ENCODE peak calls at places on chromosomes 2 and 18, in six cellular contexts. R is occipital lobe; I is adipocyte; C is stimulated activated CD8-positive, alpha-beta memory T cell treated with anti-CD3 and anti-CD28 coated beads, Interleukin-12 subunit alpha, Interleukin-12 subunit beta, amount 100 ng/mL, for 1 hour; D is hepatocyte; T is T-cell. M is an unnamed sample.

GRCh38 chr2:96934096-96934495 is 52.3 kb downstream of the FAM178B start:
- DNase-seq in R (no peak), I (no peak), C (no peak), D (no peak), T (no peak), M (no peak)

GRCh38 chr2:71564361-71564760 is 111.0 kb downstream of the DYSF start:
- DNase-seq in R (no peak), I (no peak), C (no peak), D (no peak), T (no peak), M (no peak)

GRCh38 chr2:134217924-134218323 is 35.9 kb upstream of the MGAT5 start:
- DNase-seq in R (no peak), I (no peak), C (no peak), D (no peak), T (no peak), M (no peak)

GRCh38 chr2:191314697-191315364 is 69.6 kb downstream of the MYO1B start:
- DNase-seq in R (no peak), I (no peak), C (no peak), D (no peak), T (no peak), M (no peak)

GRCh38 chr2:133652407-133652806 is 84.1 kb upstream of the NCKAP5 start:
- DNase-seq in R (no peak), I (peak), C (no peak), D (no peak), T (no peak), M (no peak)

GRCh38 chr2:113858764-113859163 is 31.1 kb upstream of the ACTR3 start:
- DNase-seq in R (no peak), I (peak), C (no peak), D (peak), T (no peak), M (no peak)

GRCh38 chr2:214261683-214262082 is 149.2 kb upstream of the VWC2L start:
- DNase-seq in R (no peak), I (peak), C (no peak), D (no peak), T (no peak), M (no peak)

GRCh38 chr18:24658302-24658701 is 197.9 kb downstream of the HRH4 start:
- DNase-seq in R (no peak), I (no peak), C (no peak), D (no peak), T (no peak), M (no peak)

GRCh38 chr2:47512581-47513083 is 109.7 kb downstream of the MSH2 start:
- DNase-seq in R (no peak), I (no peak), C (no peak), D (no peak), T (no peak), M (no peak)

GRCh38 chr18:75114231-75114630 is 94.7 kb downstream of the PTGR3 start:
- DNase-seq in R (no peak), I (no peak), C (no peak), D (no peak), T (no peak), M (no peak)

GRCh38 chr18:3447895-3448844 is 1.8 kb upstream of the TGIF1 start:
- DNase-seq in R (peak), I (peak), C (peak), D (peak), T (peak), M (peak)